ENCODE peak calls at places on chromosome 21, in eight cellular contexts. U is mammary epithelial cell, B is heart right ventricle, E is kidney, C is right atrium auricular region, D is H9, H is IMR-90, W is lung. F is an unnamed sample.

GRCh38 chr21:46161180-46161799 is 5.9 kb upstream of the FTCD start:
- DNase-seq in D (peak; percentile 27), E (peak; percentile 74), H (no peak), B (no peak), C (no peak), W (no peak), U (no peak), F (peak; percentile 1)

GRCh38 chr21:31446206-31446900 is 102.3 kb upstream of the TIAM1 start:
- DNase-seq in H (no peak), D (no peak), B (no peak), U (no peak), C (no peak), E (no peak), W (no peak), F (no peak)

GRCh38 chr21:29022141-29022540 is 2.3 kb upstream of the USP16 start:
- DNase-seq in B (no peak), H (no peak), C (no peak), W (no peak), D (no peak), E (no peak), U (no peak), F (no peak)

GRCh38 chr21:18164933-18165332 is 79.7 kb upstream of the CHODL start:
- DNase-seq in C (no peak), W (no peak), U (no peak), H (no peak), B (no peak), E (no peak), D (no peak), F (no peak)

GRCh38 chr21:31098576-31099005 is 60.3 kb upstream of the KRTAP19-8 start:
- DNase-seq in W (peak; percentile 56), U (peak; percentile 24), C (peak; percentile 79), E (peak; percentile 82), D (peak; percentile 82), H (peak; percentile 48), B (peak; percentile 66), F (peak; percentile 73)

GRCh38 chr21:29775462-29775861 is 164.3 kb downstream of the GRIK1 start:
- DNase-seq in W (no peak), U (no peak), H (no peak), E (no peak), D (no peak), B (no peak), C (no peak), F (no peak)

GRCh38 chr21:26057488-26058170 is 112.9 kb downstream of the APP start:
- DNase-seq in W (no peak), D (no peak), H (no peak), E (no peak), U (no peak), C (no peak), B (no peak), F (no peak)

GRCh38 chr21:24290151-24290833 is 1317.0 kb downstream of the MRPL39 start:
- DNase-seq in D (no peak), W (no peak), E (no peak), H (no peak), C (no peak), B (no peak), U (no peak), F (no peak)

GRCh38 chr21:38376235-38376634 is 119.4 kb downstream of the KCNJ15 start:
- DNase-seq in U (no peak), H (no peak), C (peak; percentile 55), D (no peak), E (no peak), W (peak; percentile 45), B (no peak), F (no peak)

GRCh38 chr21:38376693-38377092 is 119.9 kb downstream of the KCNJ15 start:
- DNase-seq in U (no peak), E (no peak), H (no peak), C (peak; percentile 56), D (no peak), B (no peak), W (no peak), F (no peak)

GRCh38 chr21:38379171-38379570 is 119.1 kb downstream of the ERG start:
- DNase-seq in U (no peak), B (no peak), C (peak; percentile 44), D (no peak), E (no peak), W (no peak), H (no peak), F (no peak)

GRCh38 chr21:38380391-38381137 is 117.7 kb downstream of the ERG start:
- DNase-seq in W (no peak), H (peak; percentile 8), E (no peak), B (no peak), C (peak; percentile 52), U (no peak), D (no peak), F (no peak)

DNA sequence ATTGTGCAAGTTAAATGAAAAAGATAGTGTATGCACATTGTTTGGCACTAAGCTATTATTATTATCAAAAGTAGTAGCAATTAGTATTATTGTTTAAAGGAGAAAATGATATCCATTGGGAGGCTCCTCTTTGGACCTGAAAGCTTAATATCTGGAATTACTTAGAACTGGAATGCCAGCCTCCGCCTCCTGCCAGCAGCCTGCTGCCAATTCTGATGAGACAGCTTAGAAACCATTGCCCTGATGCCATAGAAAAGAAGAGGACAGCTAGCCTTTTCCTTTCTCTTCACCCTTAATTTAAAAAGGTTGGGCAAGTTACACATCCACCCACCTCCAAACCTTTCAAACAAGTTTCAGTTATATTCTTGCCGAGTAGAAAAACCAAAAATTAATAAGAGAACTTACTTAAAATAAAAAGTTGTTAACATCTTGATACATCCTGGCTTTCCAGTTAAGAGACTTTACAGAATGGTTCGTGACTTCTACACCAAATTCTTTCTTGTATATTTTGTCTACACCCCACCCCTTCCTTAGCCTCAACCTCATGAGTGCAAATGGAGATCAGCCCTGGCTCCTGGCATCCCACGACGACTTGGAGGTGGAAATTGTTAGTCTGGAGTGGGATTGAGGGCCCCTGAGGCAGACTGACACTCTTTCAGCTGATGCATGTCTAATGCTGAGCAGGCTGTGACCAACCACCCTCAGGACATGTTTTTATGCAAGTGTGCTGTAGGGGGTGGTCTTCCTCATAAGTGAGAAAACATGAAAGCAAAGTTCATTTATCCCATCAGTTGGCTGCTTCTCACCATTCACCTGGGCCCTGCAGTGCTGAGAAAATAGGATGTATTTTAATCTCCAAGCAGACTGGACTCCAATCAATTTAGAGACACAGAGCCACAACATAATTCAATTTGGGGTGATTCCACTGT is 120.6 kb downstream of the KCNJ15 start:
- DNase-seq in E (no peak), D (no peak), W (no peak), U (no peak), B (no peak), H (no peak), C (peak; percentile 38), F (no peak)
- TF ChIP-seq CTCF in E (no peak), D (no peak), W (no peak), U (peak; percentile 6), B (no peak), H (no peak), C (no peak), F (no peak)

GRCh38 chr21:43603641-43604504 is 55.4 kb downstream of the HSF2BP start:
- DNase-seq in E (no peak), C (no peak), D (no peak), U (peak; percentile 45), W (no peak), H (peak; percentile 67), B (no peak), F (no peak)

GRCh38 chr21:43603230-43603626 is 56.1 kb downstream of the HSF2BP start:
- DNase-seq in C (no peak), W (no peak), D (no peak), H (no peak), U (no peak), E (no peak), B (no peak), F (no peak)

GRCh38 chr21:43604505-43605204 is 54.6 kb downstream of the HSF2BP start:
- DNase-seq in U (no peak), B (no peak), C (no peak), D (no peak), H (no peak), E (no peak), W (no peak), F (no peak)

GRCh38 chr21:43600642-43601397 is 58.5 kb downstream of the HSF2BP start:
- DNase-seq in H (peak; percentile 95), B (no peak), C (no peak), W (no peak), E (no peak), U (peak; percentile 84), D (no peak), F (no peak)

DNA sequence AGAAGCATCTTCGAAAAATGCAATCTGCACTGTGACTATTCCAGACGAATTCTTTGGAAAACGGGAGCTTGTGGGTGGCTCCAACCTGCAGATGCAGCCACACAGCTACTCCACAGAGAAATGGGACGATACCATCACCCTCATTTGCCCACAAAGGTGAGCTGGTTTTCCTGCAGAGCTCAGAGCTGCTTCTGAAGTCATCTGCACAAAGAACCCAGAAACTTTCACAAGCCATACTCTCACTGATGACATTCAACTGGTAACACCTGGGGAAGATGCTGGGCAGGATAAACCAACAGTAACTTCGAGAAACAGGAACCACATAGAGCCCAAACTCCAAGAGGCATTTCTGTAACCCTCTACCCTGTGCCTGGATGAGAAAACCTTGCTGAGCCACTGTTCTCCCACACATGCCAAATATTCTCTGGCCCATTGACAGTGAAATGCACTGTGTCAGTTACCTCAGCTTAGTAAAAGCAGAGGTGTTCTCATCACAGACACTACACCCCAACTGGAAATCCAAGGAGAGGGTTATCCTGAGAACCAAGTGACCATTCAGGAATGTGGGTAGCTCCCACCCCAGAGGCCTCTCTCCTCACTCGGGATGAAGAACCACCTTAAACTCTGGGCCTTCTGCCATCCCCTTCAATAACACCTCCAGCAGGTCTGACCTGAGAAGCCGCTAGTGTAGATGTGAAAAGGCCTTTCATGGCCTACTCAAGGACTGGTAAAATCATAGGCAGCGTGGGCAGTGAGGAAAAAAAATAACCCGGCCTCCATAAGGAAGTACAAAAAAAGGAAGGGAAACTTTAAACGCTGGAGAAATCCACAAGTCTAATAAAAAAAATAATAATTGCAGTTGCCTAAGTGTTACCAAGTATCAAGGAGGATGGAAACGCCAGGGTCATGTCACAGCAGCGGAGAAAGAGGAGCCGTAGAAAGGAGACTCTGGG is 56.7 kb downstream of the HSF2BP start:
- DNase-seq in U (peak; percentile 41), D (no peak), E (no peak), C (no peak), B (no peak), W (no peak), H (no peak), F (no peak)
- H3K4me1 ChIP-seq in U (peaks cover 65% of the 10 kb centered on the region), D (no peaks in the 10 kb centered on the region), E (peaks cover 6% of the 10 kb centered on the region), C (peaks cover 14% of the 10 kb centered on the region), B (peaks cover 7% of the 10 kb centered on the region), W (no peaks in the 10 kb centered on the region), H (peaks cover 38% of the 10 kb centered on the region), F (no peaks in the 10 kb centered on the region)

GRCh38 chr21:44974676-44975075 is 34.8 kb downstream of the SLX9 start:
- DNase-seq in H (no peak), U (no peak), C (no peak), B (no peak), D (no peak), E (no peak), W (no peak), F (no peak)
- H3K27ac ChIP-seq in H (no peak overlapping the region), U (no peak overlapping the region), C (no peak overlapping the region), B (no peak overlapping the region), D (no peak overlapping the region), E (no peak overlapping the region), W (no peak overlapping the region), F (no peak overlapping the region)

DNA sequence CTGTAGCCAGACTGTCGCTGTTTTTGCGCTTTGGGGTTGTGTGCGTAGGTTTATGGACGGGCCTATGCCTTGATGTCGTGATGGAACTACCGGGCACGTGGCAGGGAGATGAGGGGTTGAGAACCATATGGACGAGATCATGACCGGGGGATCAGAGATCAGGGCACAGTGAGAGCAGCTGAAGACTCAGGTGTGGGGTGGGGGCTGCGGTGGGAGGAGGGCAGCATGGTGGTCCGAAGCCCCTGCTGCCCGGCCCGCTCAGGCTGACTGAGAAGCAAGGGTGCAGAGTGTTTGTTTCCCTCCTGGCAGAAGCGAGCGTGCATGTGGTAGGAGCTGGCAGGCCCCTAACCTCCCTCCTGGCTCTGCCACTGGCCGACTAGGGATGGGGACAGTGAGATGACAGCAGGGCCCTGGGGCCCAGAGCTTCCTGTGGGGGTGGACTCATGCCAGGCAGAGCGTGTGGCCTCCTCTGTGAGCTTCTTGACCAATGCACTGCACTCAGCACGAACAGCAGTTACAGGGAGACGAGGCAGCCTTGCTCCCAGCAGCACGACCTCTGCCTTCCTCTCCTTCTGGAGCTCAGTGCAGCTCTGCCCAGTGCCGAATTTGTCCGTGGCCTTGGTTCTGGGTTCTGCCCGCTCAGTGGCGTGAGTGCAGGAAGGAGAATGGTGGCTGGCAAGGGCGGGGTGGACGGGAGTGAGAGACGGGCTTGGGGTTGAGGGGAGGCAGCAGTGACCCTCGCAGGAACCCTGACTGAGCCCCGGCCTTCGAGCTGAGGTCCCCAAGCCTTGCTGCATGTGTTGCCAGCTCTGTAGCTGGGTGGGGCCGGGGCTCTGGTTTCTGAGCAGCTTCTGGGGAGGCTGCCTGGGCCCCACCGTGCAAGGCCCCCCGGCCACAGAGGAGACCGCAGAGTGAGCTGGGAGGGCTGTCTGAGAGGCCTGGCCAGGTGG is 22.2 kb upstream of the LRRC3 start:
- DNase-seq in H (no peak), C (no peak), W (no peak), U (no peak), D (peak; percentile 25), B (no peak), E (peak; percentile 65), F (no peak)
- TF ChIP-seq CTCF in H (no peak), C (no peak), W (no peak), U (no peak), D (no peak), B (no peak), E (no peak), F (no peak)